ENCODE peak calls at places on chromosomes 6 and 20, in seven cellular contexts. S is GM12878, L is SK-N-SH, D is HCT116, E is T47D, A is K562, P is HepG2. G is an unnamed sample.

GRCh38 chr6:139349464-139350020 is 24.9 kb downstream of the CITED2 start:
- DNase-seq in S (no peak), D (no peak), L (no peak), A (no peak), P (no peak), E (no peak), G (no peak)

GRCh38 chr6:24131751-24132150 is 5.7 kb downstream of the NRSN1 start:
- DNase-seq in D (no peak), L (no peak), A (no peak), P (no peak), S (no peak), E (no peak), G (no peak)

GRCh38 chr20:60895363-60896079 is 356.5 kb upstream of the CDH4 start:
- DNase-seq in D (no peak), P (no peak), L (no peak), E (no peak), S (no peak), A (no peak), G (no peak)

GRCh38 chr6:106513813-106514212 is 115.5 kb downstream of the RTN4IP1 start:
- DNase-seq in S (no peak), P (no peak), E (peak; percentile 8), A (no peak), L (peak; percentile 20), D (no peak), G (no peak)

GRCh38 chr6:13194852-13195251 is 133.5 kb downstream of the TBC1D7 start:
- DNase-seq in A (peak; percentile 84), S (no peak), P (peak; percentile 64), L (peak; percentile 50), D (peak; percentile 21), E (no peak), G (peak; percentile 29)

GRCh38 chr20:44743080-44743701 is 2.5 kb upstream of the KCNK15 start:
- DNase-seq in P (no peak), A (peak; percentile 9), S (no peak), L (no peak), E (no peak), D (no peak), G (no peak)

GRCh38 chr6:24919404-24919892 is 16.3 kb downstream of the RIPOR2 start:
- DNase-seq in E (no peak), L (no peak), P (no peak), S (no peak), A (no peak), D (no peak), G (no peak)

GRCh38 chr6:52109073-52109635 is 21.7 kb upstream of the PKHD1 start:
- DNase-seq in A (no peak), L (no peak), P (no peak), S (no peak), E (no peak), D (no peak), G (no peak)

GRCh38 chr6:47308674-47309325 is 905 bp downstream of the TNFRSF21 start:
- DNase-seq in P (no peak), A (peak; percentile 42), S (no peak), L (peak; percentile 71), D (no peak), E (peak; percentile 51), G (no peak)

GRCh38 chr6:46541556-46541955 is 50.3 kb upstream of the RCAN2 start:
- DNase-seq in A (no peak), P (no peak), E (no peak), L (no peak), S (no peak), D (no peak), G (no peak)

GRCh38 chr20:36454664-36455427 is 86.5 kb upstream of the MYL9 start:
- DNase-seq in L (no peak), D (no peak), P (peak; percentile 68), S (no peak), A (no peak), E (peak; percentile 55), G (peak; percentile 54)

GRCh38 chr20:46959081-46959692 is 64.5 kb downstream of the EYA2 start:
- DNase-seq in E (no peak), L (no peak), A (no peak), D (peak; percentile 22), P (peak; percentile 59), S (no peak), G (no peak)

GRCh38 chr20:36109251-36109947 is 45.1 kb upstream of the EPB41L1 start:
- DNase-seq in D (no peak), S (no peak), A (no peak), E (no peak), L (no peak), P (peak; percentile 35), G (no peak)

GRCh38 chr20:957544-957943 is 41.4 kb upstream of the ANGPT4 start:
- DNase-seq in P (no peak), E (no peak), S (no peak), L (no peak), A (no peak), D (no peak), G (no peak)

GRCh38 chr20:1577906-1578305 is 20.4 kb upstream of the SIRPD start:
- DNase-seq in S (no peak), L (no peak), P (no peak), E (no peak), D (no peak), A (no peak), G (no peak)

GRCh38 chr6:158269657-158270056 is 42.6 kb upstream of the TULP4 start:
- DNase-seq in E (no peak), D (no peak), A (no peak), L (no peak), P (no peak), S (no peak), G (no peak)

GRCh38 chr6:158266131-158266530 is 46.1 kb upstream of the TULP4 start:
- DNase-seq in S (no peak), L (no peak), E (no peak), D (no peak), A (no peak), P (no peak), G (peak; percentile 13)

GRCh38 chr6:158272324-158272723 is 39.9 kb upstream of the TULP4 start:
- DNase-seq in E (no peak), D (no peak), P (no peak), S (no peak), A (no peak), L (no peak), G (no peak)

GRCh38 chr6:158270389-158271127 is 41.7 kb upstream of the TULP4 start:
- DNase-seq in E (no peak), P (no peak), S (no peak), A (no peak), L (no peak), D (no peak), G (no peak)

GRCh38 chr6:158268361-158269147 is 43.7 kb upstream of the TULP4 start:
- DNase-seq in S (no peak), E (no peak), A (no peak), P (no peak), D (no peak), L (no peak), G (no peak)
- TF ChIP-seq JUND in S (no peak), E (no peak), A (no peak), P (no peak), D (no peak), L (no peak), G (no peak)

GRCh38 chr6:11413112-11413687 is 124.3 kb upstream of the TMEM170B start:
- DNase-seq in D (no peak), S (no peak), A (no peak), L (no peak), P (no peak), E (no peak), G (no peak)

GRCh38 chr6:11412616-11413015 is 124.9 kb upstream of the TMEM170B start:
- DNase-seq in E (no peak), A (no peak), L (no peak), P (no peak), S (no peak), D (no peak), G (no peak)

GRCh38 chr6:11412011-11412424 is 125.5 kb upstream of the TMEM170B start:
- DNase-seq in L (no peak), D (no peak), P (no peak), E (no peak), S (no peak), A (no peak), G (no peak)

GRCh38 chr6:11411592-11411991 is 126.0 kb upstream of the TMEM170B start:
- DNase-seq in L (no peak), P (no peak), A (no peak), S (no peak), D (no peak), E (no peak), G (no peak)

DNA sequence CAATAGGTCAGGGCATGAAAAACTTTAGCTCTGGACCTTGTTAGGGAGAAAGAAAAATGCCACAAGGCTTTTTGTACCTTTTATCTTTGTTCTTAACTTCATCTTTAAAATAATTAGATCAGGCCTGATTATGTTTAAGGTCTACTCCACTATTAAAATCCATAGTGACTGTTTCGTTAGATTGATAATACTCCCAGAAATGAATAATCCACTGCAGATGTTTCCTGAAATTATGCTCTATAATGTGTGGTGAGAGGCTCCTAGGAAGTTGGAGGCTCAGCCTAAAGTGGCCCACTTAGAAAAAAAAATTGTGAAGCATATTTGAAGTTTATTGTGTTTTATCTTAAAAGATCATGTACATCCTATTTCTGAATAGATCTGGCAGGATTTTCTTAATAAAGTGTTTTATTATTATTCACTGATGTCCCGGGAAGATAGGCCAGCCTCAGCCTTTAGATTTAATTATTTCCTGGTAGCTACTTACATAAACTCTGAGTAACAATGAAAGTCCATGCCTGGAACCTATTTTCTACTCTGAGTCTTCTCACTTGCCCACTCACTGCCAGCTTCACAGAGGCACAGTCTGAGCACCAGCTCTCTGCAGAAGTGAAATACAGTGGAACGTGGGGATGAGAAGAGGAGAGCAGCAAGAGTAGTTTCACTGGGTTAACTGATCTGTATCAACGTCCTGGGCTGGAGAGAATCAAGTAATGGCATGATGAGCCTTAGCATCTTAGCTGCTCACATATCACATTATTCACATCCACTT is 126.8 kb upstream of the TMEM170B start:
- DNase-seq in P (no peak), D (no peak), A (no peak), E (no peak), L (peak; percentile 56), S (peak; percentile 69), G (no peak)
- TF ChIP-seq JUND in P (no peak), D (no peak), A (no peak), E (no peak), L (no peak), S (no peak), G (no peak)

DNA sequence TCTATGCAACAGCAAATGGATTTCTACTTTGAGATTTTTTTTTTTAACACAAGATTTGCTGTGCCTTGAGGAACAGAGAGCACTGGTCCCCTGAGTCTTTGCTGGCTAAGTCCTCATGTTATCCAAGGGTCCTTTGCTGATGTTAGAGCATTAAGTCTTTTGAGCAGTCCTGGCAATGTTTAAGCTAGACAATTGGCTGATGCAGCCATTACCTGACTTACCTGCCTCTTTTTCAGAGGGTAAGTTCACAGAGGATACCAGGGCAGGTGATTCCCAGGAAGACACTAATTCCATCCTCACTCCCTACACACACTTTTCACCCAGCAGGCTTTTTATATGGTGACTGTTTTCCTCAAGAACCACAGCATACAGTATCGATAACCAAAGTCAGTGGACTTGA is 337.7 kb downstream of the HDGFL1 start:
- DNase-seq in D (no peak), S (no peak), P (no peak), E (no peak), L (no peak), A (no peak), G (no peak)
- TF ChIP-seq JUND in D (no peak), S (no peak), P (no peak), E (no peak), L (no peak), A (no peak), G (no peak)

GRCh38 chr20:32789896-32790750 is 27.9 kb downstream of the DNMT3B start:
- DNase-seq in A (peak; percentile 77), E (peak; percentile 95), D (no peak), P (peak; percentile 68), S (peak; percentile 13), L (peak; percentile 89), G (no peak)
- TF ChIP-seq JUND in A (peak; percentile 9), E (no peak), D (no peak), P (no peak), S (no peak), L (no peak), G (no peak)

GRCh38 chr6:79127660-79128059 is 49.6 kb upstream of the PHIP start:
- DNase-seq in P (peak; percentile 13), S (no peak), D (no peak), A (no peak), L (no peak), E (no peak), G (no peak)
- TF ChIP-seq JUND in P (no peak), S (no peak), D (no peak), A (no peak), L (no peak), E (no peak), G (no peak)